ENCODE peak calls at places on chromosomes 2 and 18, in ten cellular contexts. One of them, this sample, is unnamed.

GRCh38 chr2:8976419-8976818 is 27.1 kb downstream of the MBOAT2 start:
- DNase-seq in CD4-positive, alpha-beta memory T cell: no peak
- DNase-seq in lung: no peak
- DNase-seq in cardiac fibroblast: peak
- DNase-seq in SW 1271: no peak
- DNase-seq in skeletal muscle cell: no peak
- DNase-seq in foreskin fibroblast: no peak
- DNase-seq in AML-193: no peak
- DNase-seq in iris pigment epithelial cell: peak
- DNase-seq in CD8-positive, alpha-beta memory T cell: no peak
- DNase-seq in this sample: no peak

GRCh38 chr2:234412726-234413125 is 84.2 kb downstream of the ARL4C start:
- DNase-seq in iris pigment epithelial cell: no peak
- DNase-seq in AML-193: no peak
- DNase-seq in foreskin fibroblast: peak
- DNase-seq in skeletal muscle cell: no peak
- DNase-seq in lung: no peak
- DNase-seq in SW 1271: no peak
- DNase-seq in cardiac fibroblast: peak
- DNase-seq in CD8-positive, alpha-beta memory T cell: no peak
- DNase-seq in CD4-positive, alpha-beta memory T cell: no peak
- DNase-seq in this sample: peak

GRCh38 chr2:55120634-55121359 is 70.5 kb upstream of the RTN4 start:
- DNase-seq in lung: no peak
- DNase-seq in CD8-positive, alpha-beta memory T cell: no peak
- DNase-seq in SW 1271: no peak
- DNase-seq in AML-193: no peak
- DNase-seq in cardiac fibroblast: peak
- DNase-seq in CD4-positive, alpha-beta memory T cell: no peak
- DNase-seq in skeletal muscle cell: peak
- DNase-seq in iris pigment epithelial cell: peak
- DNase-seq in foreskin fibroblast: peak
- DNase-seq in this sample: no peak

GRCh38 chr2:144456680-144457079 is 63.2 kb downstream of the ZEB2 start:
- DNase-seq in CD8-positive, alpha-beta memory T cell: no peak
- DNase-seq in skeletal muscle cell: peak
- DNase-seq in lung: no peak
- DNase-seq in foreskin fibroblast: peak
- DNase-seq in cardiac fibroblast: peak
- DNase-seq in AML-193: peak
- DNase-seq in CD4-positive, alpha-beta memory T cell: no peak
- DNase-seq in SW 1271: no peak
- DNase-seq in iris pigment epithelial cell: peak
- DNase-seq in this sample: peak

GRCh38 chr2:205730701-205731271 is 48.5 kb downstream of the NRP2 start:
- DNase-seq in skeletal muscle cell: peak
- DNase-seq in lung: no peak
- DNase-seq in foreskin fibroblast: peak
- DNase-seq in CD4-positive, alpha-beta memory T cell: no peak
- DNase-seq in SW 1271: no peak
- DNase-seq in CD8-positive, alpha-beta memory T cell: no peak
- DNase-seq in iris pigment epithelial cell: peak
- DNase-seq in cardiac fibroblast: peak
- DNase-seq in AML-193: no peak
- DNase-seq in this sample: peak

GRCh38 chr2:102238039-102238756 is 51.4 kb downstream of the IL1RL2 start:
- DNase-seq in foreskin fibroblast: peak
- DNase-seq in CD8-positive, alpha-beta memory T cell: no peak
- DNase-seq in CD4-positive, alpha-beta memory T cell: no peak
- DNase-seq in SW 1271: no peak
- DNase-seq in cardiac fibroblast: peak
- DNase-seq in iris pigment epithelial cell: peak
- DNase-seq in skeletal muscle cell: no peak
- DNase-seq in lung: no peak
- DNase-seq in AML-193: no peak
- DNase-seq in this sample: no peak

GRCh38 chr2:69774984-69775982 is 33.3 kb downstream of the ANXA4 start:
- DNase-seq in iris pigment epithelial cell: no peak
- DNase-seq in AML-193: no peak
- DNase-seq in skeletal muscle cell: no peak
- DNase-seq in CD4-positive, alpha-beta memory T cell: peak
- DNase-seq in lung: no peak
- DNase-seq in cardiac fibroblast: no peak
- DNase-seq in foreskin fibroblast: no peak
- DNase-seq in CD8-positive, alpha-beta memory T cell: no peak
- DNase-seq in SW 1271: no peak
- DNase-seq in this sample: no peak

GRCh38 chr2:37201766-37202165 is 5.5 kb downstream of the CEBPZOS start:
- DNase-seq in iris pigment epithelial cell: peak
- DNase-seq in AML-193: no peak
- DNase-seq in CD8-positive, alpha-beta memory T cell: peak
- DNase-seq in SW 1271: no peak
- DNase-seq in cardiac fibroblast: no peak
- DNase-seq in CD4-positive, alpha-beta memory T cell: no peak
- DNase-seq in foreskin fibroblast: no peak
- DNase-seq in skeletal muscle cell: no peak
- DNase-seq in lung: no peak
- DNase-seq in this sample: no peak

GRCh38 chr2:102357975-102358374 is 2.4 kb downstream of the IL18R1 start:
- DNase-seq in CD8-positive, alpha-beta memory T cell: no peak
- DNase-seq in skeletal muscle cell: no peak
- DNase-seq in CD4-positive, alpha-beta memory T cell: no peak
- DNase-seq in cardiac fibroblast: no peak
- DNase-seq in lung: no peak
- DNase-seq in foreskin fibroblast: no peak
- DNase-seq in iris pigment epithelial cell: no peak
- DNase-seq in SW 1271: no peak
- DNase-seq in AML-193: peak
- DNase-seq in this sample: no peak

GRCh38 chr18:79664525-79665125 is 15.0 kb upstream of the CTDP1 start:
- DNase-seq in foreskin fibroblast: peak
- DNase-seq in lung: no peak
- DNase-seq in CD4-positive, alpha-beta memory T cell: no peak
- DNase-seq in skeletal muscle cell: no peak
- DNase-seq in iris pigment epithelial cell: peak
- DNase-seq in AML-193: no peak
- DNase-seq in cardiac fibroblast: peak
- DNase-seq in CD8-positive, alpha-beta memory T cell: no peak
- DNase-seq in SW 1271: no peak
- DNase-seq in this sample: no peak

This sample was measured in fibroblast of the conjunctiva.